ENCODE peak calls at places on chromosomes 1 and 21, in eight cellular contexts. I is hypothalamus; Y is activated CD8-positive, alpha-beta memory T cell treated with anti-CD3 and anti-CD28 coated beads, Interleukin-2, amount 10 ng/mL, durations not matched to agents 7 days and 5 days; Z is stimulated activated CD4-positive, alpha-beta T cell treated with anti-CD3 and anti-CD28 coated beads, Interleukin-4, amount 100 ng/mL, for 48 hours; T is fibroblast of lung; P is activated effector memory CD4-positive, alpha-beta T cell treated with Interleukin-2 at 50 U/mL for 16 hours; W is renal cortical epithelial cell; H is naive thymus-derived CD8-positive, alpha-beta T cell. R is an unnamed sample.

GRCh38 chr1:220999872-221000863 is 120.9 kb downstream of the HLX start:
- DNase-seq in I (no peak), Y (no peak), Z (no peak), T (peak; percentile 3), P (no peak), W (peak; percentile 5), H (no peak), R (no peak)

GRCh38 chr1:220151454-220151853 is 57.5 kb downstream of the IARS2 start:
- DNase-seq in I (no peak), Y (no peak), Z (no peak), T (peak; percentile 72), P (no peak), W (peak; percentile 15), H (no peak), R (no peak)

GRCh38 chr1:79224537-79224936 is 218.0 kb upstream of the ADGRL4 start:
- DNase-seq in I (no peak), Y (no peak), Z (no peak), T (no peak), P (no peak), W (no peak), H (no peak), R (no peak)

GRCh38 chr1:3474421-3474820 is 20.0 kb downstream of the ARHGEF16 start:
- DNase-seq in I (no peak), Y (no peak), Z (no peak), T (no peak), P (no peak), W (no peak), H (no peak), R (no peak)

GRCh38 chr1:204420039-204421004 is 8.7 kb upstream of the PPP1R15B start:
- DNase-seq in I (no peak), Y (peak; percentile 33), Z (no peak), T (no peak), P (no peak), W (no peak), H (no peak), R (no peak)

GRCh38 chr1:37875833-37876232 is 16.4 kb upstream of the MTF1 start:
- DNase-seq in I (no peak), Y (no peak), Z (no peak), T (no peak), P (no peak), W (peak; percentile 27), H (no peak), R (no peak)

GRCh38 chr21:43196789-43197188 is 28.0 kb downstream of the CRYAA start:
- DNase-seq in I (no peak), Y (no peak), Z (no peak), T (no peak), P (no peak), W (peak; percentile 54), H (no peak), R (peak; percentile 8)

GRCh38 chr1:46533179-46533864 is 18.1 kb downstream of the KNCN start:
- DNase-seq in I (peak; percentile 50), Y (peak; percentile 56), Z (peak; percentile 36), T (peak; percentile 63), P (peak; percentile 42), W (no peak), H (peak; percentile 65), R (peak; percentile 51)

GRCh38 chr1:14881775-14882672 is 271.5 kb upstream of the TMEM51 start:
- DNase-seq in I (no peak), Y (no peak), Z (no peak), T (peak; percentile 47), P (no peak), W (no peak), H (no peak), R (no peak)

GRCh38 chr1:211082824-211083223 is 51.1 kb downstream of the KCNH1 start:
- DNase-seq in I (no peak), Y (no peak), Z (no peak), T (no peak), P (no peak), W (peak; percentile 60), H (no peak), R (no peak)

GRCh38 chr1:210467440-210468040 is 138.8 kb downstream of the HHAT start:
- DNase-seq in I (no peak), Y (no peak), Z (no peak), T (peak; percentile 6), P (no peak), W (no peak), H (no peak), R (no peak)

GRCh38 chr1:184283999-184284398 is 102.8 kb upstream of the C1orf21 start:
- DNase-seq in I (no peak), Y (no peak), Z (no peak), T (peak; percentile 77), P (no peak), W (no peak), H (no peak), R (no peak)